ENCODE peak calls at places on chromosomes 5 and 9, in five cellular contexts. A is activated gamma-delta T cell treated with Interleukin-2 at 50 U/mL for 16 hours; M is stimulated activated CD8-positive, alpha-beta memory T cell treated with anti-CD3 and anti-CD28 coated beads, Interleukin-2, amount 100 ng/mL, for 1 hour; U is ELR; V is T-helper 2 cell. E is an unnamed sample.

GRCh38 chr5:57335092-57335491 is 147.5 kb downstream of the ACTBL2 start:
- DNase-seq in M (no peak), A (no peak), U (peak), V (no peak), E (no peak)

GRCh38 chr9:131385296-131385695 is 8.6 kb upstream of the PRRC2B start:
- DNase-seq in V (no peak), A (no peak), M (no peak), U (no peak), E (no peak)

GRCh38 chr5:178432421-178433272 is 157.5 kb downstream of the COL23A1 start:
- DNase-seq in M (no peak), V (no peak), U (no peak), A (no peak), E (no peak)

GRCh38 chr9:92141144-92142129 is 26.2 kb upstream of the SPTLC1 start:
- DNase-seq in M (no peak), V (no peak), U (peak), A (no peak), E (no peak)

GRCh38 chr9:89597711-89598707 is 6.8 kb upstream of the GADD45G start:
- DNase-seq in V (peak), U (peak), A (peak), M (no peak), E (no peak)

GRCh38 chr5:178289438-178289837 is 56.8 kb upstream of the PHYKPL start:
- DNase-seq in M (no peak), V (no peak), U (no peak), A (no peak), E (no peak)

GRCh38 chr9:70477146-70477745 is 62.8 kb upstream of the KLF9 start:
- DNase-seq in M (no peak), V (no peak), A (no peak), U (peak), E (no peak)

GRCh38 chr5:143172736-143173135 is 230.8 kb downstream of the NR3C1 start:
- DNase-seq in V (no peak), M (no peak), U (no peak), A (no peak), E (no peak)

GRCh38 chr5:109743770-109744212 is 54.1 kb downstream of the MAN2A1 start:
- DNase-seq in A (no peak), U (peak), M (no peak), V (no peak), E (no peak)

GRCh38 chr5:66864240-66864884 is 268.2 kb downstream of the MAST4 start:
- DNase-seq in V (no peak), A (no peak), U (peak), M (no peak), E (no peak)

GRCh38 chr9:109012009-109012875 is 1.1 kb downstream of the CTNNAL1 start:
- DNase-seq in U (peak), A (peak), M (peak), V (peak), E (peak)

GRCh38 chr5:110086658-110087388 is 397.1 kb downstream of the MAN2A1 start:
- DNase-seq in M (no peak), A (no peak), V (no peak), U (peak), E (no peak)

GRCh38 chr9:14383296-14383695 is 69.4 kb upstream of the NFIB start:
- DNase-seq in M (no peak), A (no peak), U (no peak), V (no peak), E (no peak)

GRCh38 chr5:11164456-11165286 is 403.6 kb upstream of the DAP start:
- DNase-seq in A (no peak), U (no peak), V (no peak), M (no peak), E (no peak)

GRCh38 chr5:148858106-148858505 is 31.7 kb downstream of the ADRB2 start:
- DNase-seq in V (no peak), M (no peak), U (peak), A (no peak), E (no peak)

GRCh38 chr5:159913048-159913447 is 3.2 kb upstream of the ADRA1B start:
- DNase-seq in M (no peak), V (no peak), A (no peak), U (peak), E (no peak)

E was measured in omental fat pad.